ENCODE peak calls at places on chromosome 16, in eight cellular contexts. L, B, I, K, O, F, X and V are unnamed samples.

GRCh38 chr16:1770328-1771071 is 843 bp downstream of the NME3 start:
- DNase-seq in L (peak), B (no peak), I (no peak), K (peak), O (peak), F (peak), X (peak), V (peak)

GRCh38 chr16:10228779-10229178 is 46.6 kb upstream of the GRIN2A start:
- DNase-seq in L (no peak), B (no peak), I (no peak), K (peak), O (no peak), F (no peak), X (no peak), V (peak)

GRCh38 chr16:55824473-55824872 is 8.4 kb downstream of the CES1 start:
- DNase-seq in L (no peak), B (no peak), I (no peak), K (no peak), O (no peak), F (no peak), X (no peak), V (no peak)

GRCh38 chr16:5025171-5025632 is 8.5 kb downstream of the NAGPA start:
- DNase-seq in L (no peak), B (no peak), I (no peak), K (peak), O (no peak), F (no peak), X (no peak), V (no peak)

GRCh38 chr16:57192146-57192545 is 6.0 kb downstream of the RSPRY1 start:
- DNase-seq in L (no peak), B (no peak), I (no peak), K (no peak), O (no peak), F (peak), X (peak), V (no peak)

GRCh38 chr16:57795431-57795878 is 6.8 kb downstream of the KIFC3 start:
- DNase-seq in L (no peak), B (peak), I (no peak), K (peak), O (peak), F (peak), X (peak), V (no peak)

GRCh38 chr16:27243725-27244362 is 24.7 kb downstream of the NSMCE1 start:
- DNase-seq in L (no peak), B (no peak), I (no peak), K (no peak), O (no peak), F (no peak), X (no peak), V (peak)

GRCh38 chr16:24577167-24577566 is 37.8 kb downstream of the RBBP6 start:
- DNase-seq in L (no peak), B (no peak), I (no peak), K (no peak), O (no peak), F (no peak), X (peak), V (no peak)

GRCh38 chr16:1533443-1533951 is at the start of gene TMEM204:
- DNase-seq in L (peak), B (no peak), I (no peak), K (no peak), O (no peak), F (peak), X (peak), V (peak)

GRCh38 chr16:81251871-81252270 is 13.4 kb downstream of the BCO1 start:
- DNase-seq in L (no peak), B (no peak), I (no peak), K (no peak), O (no peak), F (no peak), X (peak), V (no peak)

GRCh38 chr16:7352114-7352513 is 19.5 kb downstream of the RBFOX1 start:
- DNase-seq in L (no peak), B (no peak), I (no peak), K (no peak), O (no peak), F (no peak), X (no peak), V (no peak)

GRCh38 chr16:85321856-85322271 is 209.6 kb upstream of the CIBAR2 start:
- DNase-seq in L (no peak), B (no peak), I (no peak), K (no peak), O (no peak), F (peak), X (peak), V (peak)

GRCh38 chr16:78892925-78893324 is 707.6 kb downstream of the MAF start:
- DNase-seq in L (no peak), B (no peak), I (no peak), K (no peak), O (no peak), F (no peak), X (no peak), V (no peak)

GRCh38 chr16:48901712-48902374 is 291.9 kb upstream of the N4BP1 start:
- DNase-seq in L (no peak), B (peak), I (no peak), K (no peak), O (peak), F (peak), X (no peak), V (no peak)

GRCh38 chr16:71846443-71846842 is 667 bp downstream of the ATXN1L start:
- DNase-seq in L (peak), B (no peak), I (no peak), K (peak), O (peak), F (peak), X (no peak), V (no peak)

GRCh38 chr16:5027575-5028235 is 6.0 kb downstream of the NAGPA start:
- DNase-seq in L (no peak), B (no peak), I (no peak), K (no peak), O (no peak), F (no peak), X (no peak), V (peak)

GRCh38 chr16:65576631-65577030 is 454.8 kb upstream of the CDH11 start:
- DNase-seq in L (no peak), B (no peak), I (no peak), K (no peak), O (no peak), F (no peak), X (no peak), V (no peak)

GRCh38 chr16:19213885-19214284 is 45.8 kb downstream of the SYT17 start:
- DNase-seq in L (no peak), B (no peak), I (no peak), K (no peak), O (no peak), F (no peak), X (no peak), V (no peak)